ENCODE peak calls at places on chromosomes 6 and 20, in eight cellular contexts. P, T, Y, C, J, U, M and G are unnamed samples.
A peak's percentile ranks its signal among the peaks of the same experiment; 100 is the strongest.

GRCh38 chr6:37513576-37513975 is 13.9 kb upstream of the CCDC167 start:
- DNase-seq in J (no peak), U (no peak), M (no peak), Y (no peak), C (no peak), P (no peak), T (no peak), G (no peak)

GRCh38 chr20:46118481-46119020 is 437 bp downstream of the CD40 start:
- DNase-seq in M (no peak), U (peak; percentile 28), Y (no peak), J (no peak), P (no peak), C (no peak), T (no peak), G (peak; percentile 62)

GRCh38 chr6:33812669-33813068 is 8.9 kb upstream of the MLN start:
- DNase-seq in P (peak; percentile 53), Y (peak; percentile 41), U (peak; percentile 35), C (no peak), J (peak; percentile 15), M (no peak), T (peak; percentile 24), G (peak; percentile 74)

GRCh38 chr6:15752820-15753219 is 90.0 kb upstream of the DTNBP1 start:
- DNase-seq in J (no peak), C (no peak), Y (peak; percentile 13), U (no peak), P (no peak), T (no peak), M (no peak), G (no peak)

GRCh38 chr20:9235518-9235917 is 166.6 kb downstream of the PLCB4 start:
- DNase-seq in T (no peak), Y (peak; percentile 67), M (peak; percentile 56), P (peak; percentile 69), C (peak; percentile 29), J (no peak), U (no peak), G (no peak)

GRCh38 chr6:131116755-131117360 is 18.4 kb upstream of the AKAP7 start:
- DNase-seq in M (peak; percentile 27), U (no peak), J (peak; percentile 37), T (no peak), Y (peak; percentile 57), P (peak; percentile 84), C (peak; percentile 11), G (no peak)

GRCh38 chr6:53179961-53180651 is 31.5 kb upstream of the GCM1 start:
- DNase-seq in U (peak; percentile 78), Y (peak; percentile 69), M (no peak), T (peak; percentile 24), C (no peak), P (peak; percentile 84), J (peak; percentile 37), G (peak; percentile 70)

GRCh38 chr20:11063459-11063858 is 389.7 kb upstream of the JAG1 start:
- DNase-seq in J (no peak), M (no peak), T (no peak), U (no peak), Y (no peak), P (no peak), C (no peak), G (no peak)

GRCh38 chr20:32285621-32286334 is 8.3 kb downstream of the KIF3B start:
- DNase-seq in Y (no peak), C (no peak), U (no peak), M (peak; percentile 34), J (peak; percentile 39), P (peak; percentile 37), T (no peak), G (no peak)